ENCODE peak calls at places on chromosome 1, in nine cellular contexts. Z, G, B, C, K, I, N, V and F are unnamed samples.

GRCh38 chr1:55478742-55479141 is 263.6 kb upstream of the USP24 start:
- DNase-seq in V (no peak), B (no peak), I (peak; percentile 40), C (no peak), G (no peak), K (peak; percentile 25), Z (peak; percentile 56), N (no peak), F (no peak)

GRCh38 chr1:176315519-176316220 is 108.6 kb upstream of the COP1 start:
- DNase-seq in B (no peak), V (no peak), N (no peak), I (no peak), G (no peak), K (no peak), Z (no peak), C (no peak), F (no peak)

GRCh38 chr1:46086581-46086980 is 45.8 kb downstream of the PIK3R3 start:
- DNase-seq in N (no peak), C (no peak), Z (no peak), G (no peak), V (no peak), I (peak; percentile 24), B (no peak), K (no peak), F (no peak)

GRCh38 chr1:56081151-56081550 is 498.2 kb downstream of the PLPP3 start:
- DNase-seq in N (no peak), G (no peak), V (no peak), K (no peak), Z (peak; percentile 76), I (peak; percentile 55), B (no peak), C (peak; percentile 68), F (no peak)

GRCh38 chr1:151846062-151846568 is 6.5 kb upstream of the C2CD4D start:
- DNase-seq in N (peak; percentile 72), Z (peak; percentile 58), I (peak; percentile 54), V (no peak), G (no peak), C (no peak), K (peak; percentile 38), B (no peak), F (no peak)

GRCh38 chr1:63821650-63822049 is 47.8 kb downstream of the ROR1 start:
- DNase-seq in I (peak; percentile 88), C (peak; percentile 53), Z (peak; percentile 75), V (no peak), G (no peak), B (no peak), K (peak; percentile 55), N (no peak), F (no peak)

GRCh38 chr1:67441183-67441582 is 11.0 kb upstream of the SERBP1 start:
- DNase-seq in G (no peak), B (no peak), Z (peak; percentile 70), C (peak; percentile 62), N (no peak), V (no peak), I (peak; percentile 59), K (peak; percentile 39), F (no peak)

GRCh38 chr1:157092831-157093230 is 6.8 kb downstream of the ETV3L start:
- DNase-seq in I (peak; percentile 6), Z (peak; percentile 91), C (peak; percentile 55), G (no peak), V (no peak), K (no peak), B (no peak), N (peak; percentile 59), F (no peak)

GRCh38 chr1:63772876-63773275 is 941 bp upstream of the ROR1 start:
- DNase-seq in V (no peak), I (no peak), N (peak; percentile 44), K (no peak), C (no peak), B (no peak), G (no peak), Z (no peak), F (no peak)

GRCh38 chr1:47507140-47507539 is 69.3 kb downstream of the FOXD2 start:
- DNase-seq in N (no peak), K (no peak), B (no peak), V (no peak), G (no peak), I (no peak), C (no peak), Z (no peak), F (no peak)